ENCODE peak calls at places on chromosome 21, in five cellular contexts. One of them, this sample, is unnamed.

GRCh38 chr21:21216013-21216412 is 217.8 kb downstream of the NCAM2 start:
- DNase-seq in mucosa of descending colon: no peak
- DNase-seq in IMR-90: no peak
- DNase-seq in esophagus squamous epithelium: no peak
- DNase-seq in cardiac fibroblast: no peak
- DNase-seq in this sample: no peak

GRCh38 chr21:44319407-44320065 is 19.7 kb downstream of the CFAP410 start:
- DNase-seq in cardiac fibroblast: no peak
- DNase-seq in esophagus squamous epithelium: no peak
- DNase-seq in IMR-90: no peak
- DNase-seq in mucosa of descending colon: no peak
- DNase-seq in this sample: no peak

GRCh38 chr21:26061437-26061836 is 109.1 kb downstream of the APP start:
- DNase-seq in IMR-90: peak; percentile 71
- DNase-seq in cardiac fibroblast: peak; percentile 55
- DNase-seq in esophagus squamous epithelium: no peak
- DNase-seq in mucosa of descending colon: no peak
- DNase-seq in this sample: no peak

GRCh38 chr21:32463889-32464300 is 51.4 kb downstream of the EVA1C start:
- DNase-seq in IMR-90: peak; percentile 94
- DNase-seq in mucosa of descending colon: no peak
- DNase-seq in esophagus squamous epithelium: no peak
- DNase-seq in cardiac fibroblast: peak; percentile 97
- DNase-seq in this sample: no peak

GRCh38 chr21:38987551-38988210 is 182.0 kb downstream of the ETS2 start:
- DNase-seq in cardiac fibroblast: no peak
- DNase-seq in mucosa of descending colon: no peak
- DNase-seq in IMR-90: no peak
- DNase-seq in esophagus squamous epithelium: no peak
- DNase-seq in this sample: no peak

GRCh38 chr21:28537371-28538079 is 455.2 kb downstream of the LTN1 start:
- DNase-seq in mucosa of descending colon: no peak
- DNase-seq in cardiac fibroblast: peak; percentile 95
- DNase-seq in IMR-90: peak; percentile 100
- DNase-seq in esophagus squamous epithelium: no peak
- DNase-seq in this sample: no peak

GRCh38 chr21:32370971-32371766 is 21.6 kb downstream of the URB1 start:
- DNase-seq in mucosa of descending colon: no peak
- DNase-seq in IMR-90: peak; percentile 49
- DNase-seq in cardiac fibroblast: peak; percentile 56
- DNase-seq in esophagus squamous epithelium: no peak
- DNase-seq in this sample: no peak

GRCh38 chr21:43362306-43362927 is 64.5 kb downstream of the SIK1 start:
- DNase-seq in mucosa of descending colon: peak; percentile 63
- DNase-seq in cardiac fibroblast: peak; percentile 70
- DNase-seq in IMR-90: peak; percentile 86
- DNase-seq in esophagus squamous epithelium: peak; percentile 34
- DNase-seq in this sample: no peak

GRCh38 chr21:38297871-38298270 is 41.1 kb downstream of the KCNJ15 start:
- DNase-seq in cardiac fibroblast: no peak
- DNase-seq in esophagus squamous epithelium: no peak
- DNase-seq in mucosa of descending colon: no peak
- DNase-seq in IMR-90: no peak
- DNase-seq in this sample: no peak

GRCh38 chr21:32004281-32004680 is 131.5 kb downstream of the HUNK start:
- DNase-seq in mucosa of descending colon: no peak
- DNase-seq in cardiac fibroblast: no peak
- DNase-seq in IMR-90: no peak
- DNase-seq in esophagus squamous epithelium: no peak
- DNase-seq in this sample: no peak

GRCh38 chr21:35254006-35254751 is 205.1 kb upstream of the RUNX1 start:
- DNase-seq in mucosa of descending colon: no peak
- DNase-seq in esophagus squamous epithelium: no peak
- DNase-seq in IMR-90: peak; percentile 87
- DNase-seq in cardiac fibroblast: peak; percentile 92
- DNase-seq in this sample: no peak

GRCh38 chr21:30882907-30883597 is 1.7 kb upstream of the KRTAP11-1 start:
- DNase-seq in esophagus squamous epithelium: no peak
- DNase-seq in IMR-90: no peak
- DNase-seq in cardiac fibroblast: no peak
- DNase-seq in mucosa of descending colon: no peak
- DNase-seq in this sample: no peak

GRCh38 chr21:43721225-43721605 is 2.3 kb downstream of the PDXK start:
- DNase-seq in esophagus squamous epithelium: no peak
- DNase-seq in mucosa of descending colon: no peak
- DNase-seq in cardiac fibroblast: no peak
- DNase-seq in IMR-90: no peak
- DNase-seq in this sample: no peak

GRCh38 chr21:42594616-42595280 is 58.7 kb upstream of the PDE9A start:
- DNase-seq in cardiac fibroblast: no peak
- DNase-seq in mucosa of descending colon: no peak
- DNase-seq in IMR-90: no peak
- DNase-seq in esophagus squamous epithelium: no peak
- DNase-seq in this sample: no peak

GRCh38 chr21:26096972-26097371 is 73.6 kb downstream of the APP start:
- DNase-seq in mucosa of descending colon: no peak
- DNase-seq in cardiac fibroblast: no peak
- DNase-seq in esophagus squamous epithelium: no peak
- DNase-seq in IMR-90: no peak
- DNase-seq in this sample: no peak

GRCh38 chr21:38326899-38327298 is 70.1 kb downstream of the KCNJ15 start:
- DNase-seq in IMR-90: no peak
- DNase-seq in cardiac fibroblast: no peak
- DNase-seq in esophagus squamous epithelium: no peak
- DNase-seq in mucosa of descending colon: no peak
- DNase-seq in this sample: no peak

GRCh38 chr21:43864313-43864805 is 664 bp upstream of the AGPAT3 start:
- DNase-seq in mucosa of descending colon: peak; percentile 86
- DNase-seq in cardiac fibroblast: peak; percentile 9
- DNase-seq in IMR-90: peak; percentile 16
- DNase-seq in esophagus squamous epithelium: no peak
- DNase-seq in this sample: no peak

GRCh38 chr21:35226960-35227741 is 178.0 kb upstream of the RUNX1 start:
- DNase-seq in cardiac fibroblast: no peak
- DNase-seq in esophagus squamous epithelium: no peak
- DNase-seq in mucosa of descending colon: no peak
- DNase-seq in IMR-90: no peak
- DNase-seq in this sample: peak; percentile 74

GRCh38 chr21:15063821-15064575 is 802 bp downstream of the NRIP1 start:
- DNase-seq in IMR-90: no peak
- DNase-seq in esophagus squamous epithelium: no peak
- DNase-seq in mucosa of descending colon: peak; percentile 75
- DNase-seq in cardiac fibroblast: peak; percentile 46
- DNase-seq in this sample: no peak

GRCh38 chr21:32256873-32257620 is 21.8 kb downstream of the MIS18A start:
- DNase-seq in esophagus squamous epithelium: no peak
- DNase-seq in cardiac fibroblast: peak; percentile 89
- DNase-seq in IMR-90: peak; percentile 91
- DNase-seq in mucosa of descending colon: peak; percentile 37
- DNase-seq in this sample: no peak

GRCh38 chr21:44311108-44311507 is 11.3 kb downstream of the PFKL start:
- DNase-seq in IMR-90: no peak
- DNase-seq in cardiac fibroblast: no peak
- DNase-seq in mucosa of descending colon: no peak
- DNase-seq in esophagus squamous epithelium: no peak
- DNase-seq in this sample: no peak

GRCh38 chr21:38468989-38469388 is 29.3 kb downstream of the ERG start:
- DNase-seq in esophagus squamous epithelium: no peak
- DNase-seq in cardiac fibroblast: no peak
- DNase-seq in mucosa of descending colon: no peak
- DNase-seq in IMR-90: no peak
- DNase-seq in this sample: no peak

GRCh38 chr21:25837545-25838263 is 102.9 kb downstream of the GABPA start:
- DNase-seq in mucosa of descending colon: no peak
- DNase-seq in esophagus squamous epithelium: no peak
- DNase-seq in cardiac fibroblast: peak; percentile 65
- DNase-seq in IMR-90: peak; percentile 89
- DNase-seq in this sample: no peak

GRCh38 chr21:32414579-32415358 is 2.3 kb downstream of the EVA1C start:
- DNase-seq in esophagus squamous epithelium: no peak
- DNase-seq in cardiac fibroblast: peak; percentile 73
- DNase-seq in IMR-90: peak; percentile 63
- DNase-seq in mucosa of descending colon: no peak
- DNase-seq in this sample: no peak

GRCh38 chr21:29947119-29947518 is 7.3 kb upstream of the GRIK1 start:
- DNase-seq in cardiac fibroblast: no peak
- DNase-seq in IMR-90: no peak
- DNase-seq in mucosa of descending colon: no peak
- DNase-seq in esophagus squamous epithelium: no peak
- DNase-seq in this sample: no peak

GRCh38 chr21:31911138-31911907 is 38.5 kb downstream of the HUNK start:
- DNase-seq in mucosa of descending colon: no peak
- DNase-seq in esophagus squamous epithelium: no peak
- DNase-seq in cardiac fibroblast: no peak
- DNase-seq in IMR-90: peak; percentile 86
- DNase-seq in this sample: no peak

GRCh38 chr21:38434913-38435533 is 63.3 kb downstream of the ERG start:
- DNase-seq in esophagus squamous epithelium: no peak
- DNase-seq in IMR-90: peak; percentile 34
- DNase-seq in mucosa of descending colon: no peak
- DNase-seq in cardiac fibroblast: peak; percentile 71
- DNase-seq in this sample: no peak

GRCh38 chr21:34075099-34075425 is 1.7 kb downstream of the MRPS6 start:
- DNase-seq in cardiac fibroblast: no peak
- DNase-seq in IMR-90: no peak
- DNase-seq in esophagus squamous epithelium: no peak
- DNase-seq in mucosa of descending colon: no peak
- DNase-seq in this sample: no peak
- H3K4me3 ChIP-seq in cardiac fibroblast: peak overlapping the region; percentile 63
- H3K4me3 ChIP-seq in IMR-90: peak overlapping the region; percentile 100
- H3K4me3 ChIP-seq in esophagus squamous epithelium: peak overlapping the region; percentile 95
- H3K4me3 ChIP-seq in mucosa of descending colon: no peak overlapping the region
- H3K4me3 ChIP-seq in this sample: peak overlapping the region; percentile 91

GRCh38 chr21:45590246-45590725 is 48.0 kb upstream of the SLC19A1 start:
- DNase-seq in cardiac fibroblast: peak; percentile 68
- DNase-seq in mucosa of descending colon: peak; percentile 66
- DNase-seq in IMR-90: peak; percentile 19
- DNase-seq in esophagus squamous epithelium: no peak
- DNase-seq in this sample: no peak

GRCh38 chr21:45591619-45592207 is 49.5 kb upstream of the SLC19A1 start:
- DNase-seq in cardiac fibroblast: no peak
- DNase-seq in IMR-90: no peak
- DNase-seq in esophagus squamous epithelium: no peak
- DNase-seq in mucosa of descending colon: no peak
- DNase-seq in this sample: no peak

GRCh38 chr21:45589686-45590245 is 47.5 kb upstream of the SLC19A1 start:
- DNase-seq in cardiac fibroblast: no peak
- DNase-seq in esophagus squamous epithelium: no peak
- DNase-seq in mucosa of descending colon: no peak
- DNase-seq in IMR-90: no peak
- DNase-seq in this sample: no peak

GRCh38 chr21:45592208-45592619 is 50.0 kb upstream of the SLC19A1 start:
- DNase-seq in IMR-90: no peak
- DNase-seq in mucosa of descending colon: no peak
- DNase-seq in cardiac fibroblast: no peak
- DNase-seq in esophagus squamous epithelium: no peak
- DNase-seq in this sample: peak; percentile 73

DNA sequence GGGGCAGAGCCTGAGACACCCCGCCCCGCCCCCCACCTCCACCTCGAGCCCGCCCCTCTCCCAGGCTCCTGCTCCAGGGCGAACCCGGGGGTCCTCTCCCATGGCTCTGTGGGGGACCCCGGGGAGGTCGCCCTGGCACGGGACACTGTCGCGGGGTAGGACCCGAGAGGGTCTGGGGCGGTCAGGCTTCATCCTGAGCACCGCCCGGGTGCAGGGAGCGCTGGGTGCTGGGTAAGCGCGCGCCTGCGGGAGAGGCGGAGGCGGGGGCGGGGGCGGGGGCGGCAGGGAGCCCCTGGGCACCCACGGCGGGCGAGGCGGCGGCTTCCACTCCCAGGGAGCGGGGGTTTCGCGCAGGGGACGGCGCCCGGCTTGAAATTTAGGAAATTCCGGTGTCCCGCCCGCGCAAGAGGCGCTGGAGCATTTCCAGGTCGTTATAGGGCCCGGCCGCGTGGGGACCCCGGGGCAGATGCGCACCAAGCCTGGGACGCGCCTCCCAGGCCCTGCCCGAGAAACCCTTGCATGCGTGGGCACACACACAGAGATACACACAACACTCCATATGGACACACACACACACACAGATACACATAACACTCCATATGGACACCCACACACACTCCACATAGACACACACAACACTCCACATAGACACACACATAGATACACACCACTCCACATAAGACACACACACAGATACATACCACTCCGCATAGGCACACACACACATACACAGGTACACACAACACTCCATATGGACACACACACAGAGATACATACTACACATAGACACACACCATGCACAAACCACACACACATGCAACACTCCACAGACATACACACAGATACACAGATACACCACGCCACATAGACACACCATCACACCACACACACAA is 48.7 kb upstream of the SLC19A1 start:
- DNase-seq in esophagus squamous epithelium: no peak
- DNase-seq in mucosa of descending colon: peak; percentile 52
- DNase-seq in cardiac fibroblast: no peak
- DNase-seq in IMR-90: no peak
- DNase-seq in this sample: peak; percentile 48
- H3K4me3 ChIP-seq in esophagus squamous epithelium: peak overlapping the region; percentile 66
- H3K4me3 ChIP-seq in mucosa of descending colon: no peak overlapping the region
- H3K4me3 ChIP-seq in cardiac fibroblast: peak overlapping the region; percentile 37
- H3K4me3 ChIP-seq in IMR-90: peak overlapping the region; percentile 42
- H3K4me3 ChIP-seq in this sample: peak overlapping the region; percentile 37

GRCh38 chr21:40640427-40640826 is 206.5 kb downstream of the DSCAM start:
- DNase-seq in cardiac fibroblast: no peak
- DNase-seq in IMR-90: no peak
- DNase-seq in esophagus squamous epithelium: no peak
- DNase-seq in mucosa of descending colon: no peak
- DNase-seq in this sample: no peak
- H3K4me3 ChIP-seq in cardiac fibroblast: no peak overlapping the region
- H3K4me3 ChIP-seq in IMR-90: no peak overlapping the region
- H3K4me3 ChIP-seq in esophagus squamous epithelium: no peak overlapping the region
- H3K4me3 ChIP-seq in mucosa of descending colon: no peak overlapping the region
- H3K4me3 ChIP-seq in this sample: no peak overlapping the region

DNA sequence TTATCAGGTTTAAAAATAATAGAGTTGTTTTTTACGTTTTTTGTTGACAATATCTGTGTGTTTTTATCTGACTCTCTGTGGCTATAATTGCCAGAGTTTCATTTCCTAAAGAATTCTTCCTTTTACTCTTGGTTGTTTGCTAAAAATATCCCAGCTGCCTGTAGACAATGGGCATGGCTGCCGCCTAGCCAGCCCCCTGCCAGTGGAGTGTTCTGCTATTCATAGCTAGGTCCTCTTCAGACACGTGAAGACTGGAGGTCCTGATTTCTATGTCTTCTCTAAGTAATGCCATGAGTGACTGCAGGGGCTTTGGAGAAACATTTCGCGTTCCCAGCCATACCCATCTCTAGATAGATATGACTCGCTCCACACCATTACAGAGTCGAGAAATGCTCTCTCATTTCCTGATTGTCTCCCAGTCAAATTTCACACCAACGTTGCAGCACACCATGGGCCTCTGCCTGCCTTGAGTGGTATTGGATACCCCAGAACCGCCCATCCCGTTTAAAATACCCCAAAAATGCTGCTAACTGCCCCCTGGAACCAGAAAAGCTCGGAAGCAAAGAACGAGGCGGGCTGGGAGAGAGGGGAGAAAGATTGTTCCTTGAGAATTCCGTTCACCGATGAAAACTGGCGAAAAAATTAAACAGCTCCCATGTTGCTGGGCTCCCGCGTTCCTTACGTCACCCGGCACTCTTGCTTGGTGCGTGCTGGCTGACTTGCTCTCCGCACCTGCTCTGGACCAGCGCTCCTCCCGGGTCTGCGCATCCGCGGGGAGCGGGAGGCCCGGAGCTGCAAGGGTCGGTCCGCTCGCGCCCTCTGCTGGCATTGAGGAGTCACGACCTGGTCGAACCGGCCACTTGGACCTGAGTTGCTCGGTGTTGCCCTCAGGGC is 99.3 kb upstream of the BACE2 start:
- DNase-seq in IMR-90: peak; percentile 23
- DNase-seq in mucosa of descending colon: peak; percentile 78
- DNase-seq in esophagus squamous epithelium: no peak
- DNase-seq in cardiac fibroblast: peak; percentile 63
- DNase-seq in this sample: no peak
- H3K4me3 ChIP-seq in IMR-90: no peak overlapping the region
- H3K4me3 ChIP-seq in mucosa of descending colon: no peak overlapping the region
- H3K4me3 ChIP-seq in esophagus squamous epithelium: peak overlapping the region; percentile 39
- H3K4me3 ChIP-seq in cardiac fibroblast: no peak overlapping the region
- H3K4me3 ChIP-seq in this sample: no peak overlapping the region

This sample was measured in GM12878.